ENCODE peak calls at places on chromosome 11, in ten cellular contexts. K is CD4-positive, alpha-beta T cell; J is NCI-H1930; S is RPMI7951; U is caudate nucleus; C is IMR-90; L is GM04503; A is thoracic aorta; B is H1; T is substantia nigra. M is an unnamed sample.

GRCh38 chr11:107752954-107753822 is 41.3 kb upstream of the SLN start:
- DNase-seq in K (no peak), J (no peak), S (peak; percentile 25), U (no peak), C (no peak), L (no peak), A (no peak), B (no peak), T (no peak), M (no peak)

GRCh38 chr11:12640926-12641849 is 33.0 kb upstream of the TEAD1 start:
- DNase-seq in K (no peak), J (no peak), S (no peak), U (no peak), C (no peak), L (no peak), A (no peak), B (no peak), T (no peak), M (no peak)

GRCh38 chr11:15326535-15326934 is 211.8 kb downstream of the INSC start:
- DNase-seq in K (no peak), J (no peak), S (no peak), U (no peak), C (no peak), L (no peak), A (no peak), B (no peak), T (no peak), M (no peak)

GRCh38 chr11:97909544-97910394 is 1111.0 kb upstream of the CNTN5 start:
- DNase-seq in K (no peak), J (no peak), S (peak; percentile 8), U (no peak), C (peak; percentile 57), L (no peak), A (no peak), B (no peak), T (no peak), M (no peak)

GRCh38 chr11:9264381-9265210 is 554 bp downstream of the DENND5A start:
- DNase-seq in K (no peak), J (no peak), S (peak; percentile 71), U (peak; percentile 49), C (peak; percentile 81), L (peak; percentile 51), A (peak; percentile 53), B (no peak), T (peak; percentile 73), M (peak; percentile 90)

GRCh38 chr11:71139516-71140205 is 112.7 kb downstream of the SHANK2 start:
- DNase-seq in K (no peak), J (no peak), S (no peak), U (peak; percentile 94), C (peak; percentile 26), L (no peak), A (no peak), B (no peak), T (peak; percentile 90), M (peak; percentile 46)

GRCh38 chr11:120335596-120335927 is 651 bp upstream of the ARHGEF12 start:
- DNase-seq in K (no peak), J (peak; percentile 56), S (no peak), U (no peak), C (peak; percentile 34), L (no peak), A (no peak), B (no peak), T (no peak), M (no peak)

GRCh38 chr11:2072551-2073261 is 66.5 kb downstream of the IGF2 start:
- DNase-seq in K (peak; percentile 30), J (no peak), S (no peak), U (no peak), C (peak; percentile 30), L (no peak), A (no peak), B (no peak), T (no peak), M (no peak)

GRCh38 chr11:64449381-64450167 is 90.6 kb downstream of the RPS6KA4 start:
- DNase-seq in K (peak; percentile 68), J (peak; percentile 59), S (peak; percentile 38), U (peak; percentile 49), C (peak; percentile 25), L (no peak), A (no peak), B (peak; percentile 73), T (peak; percentile 44), M (peak; percentile 20)

GRCh38 chr11:65366340-65366773 is 11.8 kb downstream of the TIGD3 start:
- DNase-seq in K (no peak), J (peak; percentile 52), S (peak; percentile 78), U (peak; percentile 56), C (peak; percentile 86), L (no peak), A (no peak), B (no peak), T (peak; percentile 10), M (peak; percentile 84)

M was measured in foreskin fibroblast.